ENCODE peak calls at places on chromosomes 12 and 14, in five cellular contexts. E is cardiac fibroblast, Q is GOT3, U is uterus, I is NCI-H1436. P is an unnamed sample.

GRCh38 chr12:114403044-114403689 is 2.8 kb downstream of the TBX5 start:
- DNase-seq in I (no peak), U (no peak), E (peak), Q (no peak), P (peak)

GRCh38 chr12:127963926-127964325 is 303.0 kb upstream of the TMEM132C start:
- DNase-seq in Q (no peak), E (no peak), U (no peak), I (no peak), P (no peak)

GRCh38 chr12:117970334-117970733 is 1.5 kb upstream of the KSR2 start:
- DNase-seq in E (no peak), U (no peak), I (no peak), Q (no peak), P (no peak)

GRCh38 chr14:77066555-77067172 is 31.4 kb upstream of the CIPC start:
- DNase-seq in U (no peak), E (peak), Q (no peak), I (no peak), P (no peak)

GRCh38 chr14:94933411-94933964 is 163.6 kb upstream of the GSC start:
- DNase-seq in Q (no peak), U (no peak), E (no peak), I (no peak), P (no peak)

GRCh38 chr12:25840678-25841077 is 117.8 kb upstream of the RASSF8 start:
- DNase-seq in Q (no peak), U (no peak), E (no peak), I (no peak), P (no peak)

GRCh38 chr12:52585951-52586350 is 12.3 kb upstream of the KRT74 start:
- DNase-seq in Q (no peak), U (no peak), I (no peak), E (no peak), P (no peak)

GRCh38 chr12:118058881-118059644 is 1.9 kb downstream of the WSB2 start:
- DNase-seq in U (no peak), E (peak), Q (no peak), I (no peak), P (no peak)

GRCh38 chr12:106712768-106713167 is 61.7 kb upstream of the RIC8B start:
- DNase-seq in Q (no peak), U (no peak), E (no peak), I (no peak), P (no peak)

GRCh38 chr12:97503073-97503472 is 40.5 kb downstream of the RMST start:
- DNase-seq in Q (no peak), E (no peak), U (no peak), I (no peak), P (no peak)

GRCh38 chr14:55356913-55357312 is 54.7 kb downstream of the ATG14 start:
- DNase-seq in I (no peak), E (no peak), Q (no peak), U (no peak), P (no peak)

GRCh38 chr12:89225808-89226368 is 126.4 kb downstream of the DUSP6 start:
- DNase-seq in U (no peak), E (peak), Q (no peak), I (no peak), P (no peak)

GRCh38 chr12:77728018-77728417 is 102.7 kb upstream of the NAV3 start:
- DNase-seq in I (no peak), U (no peak), E (no peak), Q (no peak), P (no peak)

GRCh38 chr14:82067221-82067620 is 533.6 kb upstream of the SEL1L start:
- DNase-seq in I (peak), U (no peak), Q (no peak), E (no peak), P (no peak)

GRCh38 chr14:36513451-36514277 is 6.4 kb downstream of the NKX2-1 start:
- DNase-seq in Q (no peak), E (no peak), U (no peak), I (no peak), P (no peak)

GRCh38 chr12:92244036-92244435 is 98.4 kb upstream of the BTG1 start:
- DNase-seq in U (peak), E (peak), I (no peak), Q (no peak), P (no peak)

GRCh38 chr12:51726931-51727330 is 121.6 kb downstream of the FIGNL2 start:
- DNase-seq in I (no peak), E (no peak), U (no peak), Q (no peak), P (no peak)

GRCh38 chr14:88955470-88955869 is 131.0 kb downstream of the TTC8 start:
- DNase-seq in E (no peak), U (no peak), I (no peak), Q (no peak), P (no peak)

GRCh38 chr12:104718581-104718980 is 239.5 kb downstream of the SLC41A2 start:
- DNase-seq in Q (no peak), E (peak), I (no peak), U (no peak), P (no peak)

GRCh38 chr14:77657244-77657643 is 40.8 kb upstream of the SPTLC2 start:
- DNase-seq in U (no peak), I (no peak), Q (no peak), E (no peak), P (peak)

GRCh38 chr12:5258498-5258897 is 173.4 kb upstream of the NTF3 start:
- DNase-seq in I (no peak), E (peak), Q (no peak), U (no peak), P (no peak)

GRCh38 chr12:4813741-4814140 is 93.5 kb downstream of the GALNT8 start:
- DNase-seq in I (peak), Q (no peak), U (no peak), E (no peak), P (no peak)

GRCh38 chr14:65269732-65270131 is 142.8 kb upstream of the FUT8 start:
- DNase-seq in U (no peak), I (no peak), E (no peak), Q (no peak), P (no peak)

P was measured in heart right ventricle.